ENCODE peak calls at places on chromosomes 12 and 14, in seven cellular contexts. Y, G, X, K, E, J and U are unnamed samples.

GRCh38 chr12:121404734-121405133 is 4.8 kb downstream of the RNF34 start:
- DNase-seq in E (peak; percentile 47), K (peak; percentile 57), Y (no peak), G (peak; percentile 35), J (no peak), X (no peak), U (no peak)

GRCh38 chr12:4027412-4027811 is 154.2 kb upstream of the PARP11 start:
- DNase-seq in K (no peak), G (peak; percentile 48), Y (no peak), X (no peak), E (no peak), J (no peak), U (no peak)

GRCh38 chr14:52950898-52951729 is at the start of gene FERMT2:
- DNase-seq in G (peak; percentile 79), E (peak; percentile 41), K (peak; percentile 98), J (no peak), Y (peak; percentile 57), X (no peak), U (peak; percentile 93)

GRCh38 chr14:92649934-92650545 is 98.4 kb downstream of the LGMN start:
- DNase-seq in E (no peak), Y (no peak), X (no peak), G (no peak), J (no peak), K (no peak), U (peak; percentile 74)

GRCh38 chr14:84262932-84263331 is 1267.0 kb upstream of the FLRT2 start:
- DNase-seq in X (no peak), Y (no peak), E (no peak), K (no peak), G (no peak), J (no peak), U (no peak)

GRCh38 chr12:53636641-53637040 is 10.5 kb upstream of the ATF7 start:
- DNase-seq in G (no peak), X (no peak), K (no peak), Y (no peak), E (no peak), J (no peak), U (no peak)

GRCh38 chr12:97464241-97465011 is 1.8 kb downstream of the RMST start:
- DNase-seq in G (no peak), X (peak; percentile 17), J (no peak), E (no peak), K (no peak), Y (no peak), U (no peak)

GRCh38 chr14:100861188-100861936 is 35.4 kb downstream of the MEG3 start:
- DNase-seq in X (no peak), G (no peak), E (no peak), J (no peak), Y (no peak), K (no peak), U (no peak)

GRCh38 chr14:74364271-74364880 is 16.1 kb downstream of the VRTN start:
- DNase-seq in K (no peak), Y (no peak), E (no peak), X (no peak), J (no peak), G (no peak), U (no peak)

GRCh38 chr14:105241641-105242040 is 6.7 kb upstream of the BTBD6 start:
- DNase-seq in X (no peak), E (no peak), J (no peak), K (no peak), Y (no peak), G (no peak), U (no peak)

GRCh38 chr12:64433915-64434314 is 18.0 kb upstream of the TBK1 start:
- DNase-seq in X (no peak), J (no peak), G (no peak), K (no peak), Y (no peak), E (no peak), U (no peak)

GRCh38 chr14:90785474-90785873 is 30.8 kb downstream of the TTC7B start:
- DNase-seq in G (no peak), K (no peak), X (no peak), J (no peak), Y (peak; percentile 12), E (no peak), U (no peak)

GRCh38 chr14:71070169-71070568 is 162.9 kb downstream of the PCNX1 start:
- DNase-seq in J (no peak), X (no peak), E (no peak), G (no peak), Y (no peak), K (no peak), U (no peak)
- TF ChIP-seq JUND in J (no peak), X (no peak), E (no peak), G (no peak), Y (no peak), K (peak; percentile 28), U (no peak)

GRCh38 chr12:131911251-131911650 is 16.8 kb downstream of the ULK1 start:
- DNase-seq in J (no peak), G (no peak), K (no peak), E (no peak), Y (no peak), X (no peak), U (no peak)

GRCh38 chr12:131910302-131911110 is 16.1 kb downstream of the ULK1 start:
- DNase-seq in X (no peak), K (no peak), J (no peak), E (no peak), G (no peak), Y (no peak), U (no peak)

GRCh38 chr12:131913666-131914065 is 15.4 kb upstream of the PUS1 start:
- DNase-seq in Y (no peak), X (no peak), E (no peak), K (no peak), J (no peak), G (no peak), U (no peak)

GRCh38 chr12:131912526-131913274 is 16.4 kb upstream of the PUS1 start:
- DNase-seq in K (peak; percentile 98), X (no peak), E (no peak), Y (peak; percentile 57), G (peak; percentile 24), J (no peak), U (no peak)

DNA sequence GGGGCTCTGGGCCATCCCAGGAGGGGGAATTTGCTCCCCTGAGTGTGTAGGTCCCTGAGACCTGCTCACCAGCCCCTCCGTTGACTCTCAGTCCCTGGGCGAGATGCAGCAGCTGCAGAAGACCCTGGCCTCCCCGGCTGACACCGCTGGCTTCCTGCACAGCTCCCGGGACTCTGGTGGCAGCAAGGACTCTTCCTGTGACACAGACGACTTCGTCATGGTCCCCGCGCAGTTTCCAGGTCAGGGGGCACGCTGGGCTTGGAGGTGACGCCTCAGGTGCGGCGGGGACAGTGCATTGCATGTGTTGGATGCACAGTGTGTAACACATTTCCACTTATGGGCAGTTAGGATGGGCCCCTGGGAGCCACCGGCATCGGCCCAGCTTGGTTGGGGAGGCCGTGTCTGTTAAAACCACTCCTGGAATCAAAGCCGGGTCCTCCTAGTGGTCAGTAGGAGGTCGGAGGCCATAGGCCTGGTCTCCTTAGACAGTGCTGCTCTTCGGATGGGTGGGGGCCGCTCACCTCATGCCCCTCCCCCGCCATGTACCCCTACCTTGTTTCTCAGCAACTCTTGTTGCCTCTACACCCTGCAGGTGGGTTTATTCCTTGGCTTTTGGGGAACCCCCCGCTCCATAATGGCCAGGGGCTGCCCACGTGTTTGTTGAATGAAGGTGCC is 17.1 kb upstream of the PUS1 start:
- DNase-seq in G (no peak), J (no peak), Y (no peak), E (no peak), X (no peak), K (peak; percentile 65), U (no peak)
- TF ChIP-seq JUND in G (no peak), J (no peak), Y (no peak), E (no peak), X (no peak), K (no peak), U (no peak)

DNA sequence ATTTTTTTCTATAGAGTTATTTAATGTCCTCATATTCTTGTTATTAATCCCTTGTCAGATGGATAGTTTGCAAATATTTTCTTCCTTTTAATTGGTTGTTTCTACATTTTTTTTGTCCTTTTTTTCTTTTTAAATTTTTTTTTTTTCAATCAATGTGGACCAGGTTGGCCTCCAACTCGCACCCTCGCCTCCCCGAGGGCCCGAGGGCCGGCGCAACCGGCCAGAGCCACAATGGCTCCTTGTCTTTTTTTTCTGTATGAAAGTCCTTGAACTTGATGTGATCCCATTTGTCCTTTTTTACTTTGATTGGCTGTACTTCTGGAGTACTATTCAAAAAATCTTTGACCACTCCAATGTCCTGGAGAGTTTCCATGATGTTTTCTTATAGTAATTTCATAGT is 17.7 kb upstream of the SLCO1B1 start:
- DNase-seq in K (no peak), G (no peak), Y (no peak), E (no peak), X (no peak), J (no peak), U (no peak)
- TF ChIP-seq JUND in K (no peak), G (no peak), Y (no peak), E (no peak), X (no peak), J (no peak), U (no peak)

DNA sequence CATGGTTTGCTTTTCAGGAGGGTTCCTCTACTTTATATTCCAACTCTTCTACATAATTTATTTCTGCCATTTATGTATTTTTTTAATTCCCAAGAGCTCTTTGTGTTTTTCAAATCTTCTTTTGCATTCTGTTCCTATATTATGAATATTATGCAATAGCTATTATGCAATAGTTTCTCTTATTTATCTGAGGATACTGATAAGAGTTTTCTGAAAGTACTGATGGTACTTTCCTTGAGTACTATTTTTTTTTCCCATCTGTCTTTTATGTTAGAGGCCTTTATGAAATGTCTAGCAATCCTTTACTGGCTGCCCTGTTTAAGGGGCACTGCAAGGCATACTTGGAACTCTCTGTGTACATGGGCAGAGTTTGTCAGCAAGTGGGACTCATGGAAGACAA is 93.4 kb downstream of the SLC41A2 start:
- DNase-seq in G (no peak), Y (no peak), X (no peak), K (no peak), J (no peak), E (no peak), U (no peak)
- TF ChIP-seq JUND in G (no peak), Y (no peak), X (no peak), K (no peak), J (no peak), E (no peak), U (no peak)

GRCh38 chr12:116164976-116165425 is 112.5 kb downstream of the MED13L start:
- DNase-seq in K (no peak), G (no peak), X (no peak), Y (peak; percentile 44), E (no peak), J (no peak), U (no peak)
- TF ChIP-seq JUND in K (peak; percentile 55), G (no peak), X (no peak), Y (peak; percentile 70), E (no peak), J (no peak), U (no peak)